ENCODE peak calls at places on chromosome 2, in nine cellular contexts. X is stomach; O is frontal cortex; E is stimulated activated CD4-positive, alpha-beta T cell treated with anti-CD3 and anti-CD28 coated beads, Interleukin-2, amount 100 ng/mL, for 24 hours; N is BJ; S is Caki2; U is substantia nigra; Q is endodermal cell; L is AG08395. W is an unnamed sample.

GRCh38 chr2:129658430-129658829 is 321.0 kb upstream of the RAB6C start:
- DNase-seq in X (no peak), N (no peak), U (no peak), L (no peak), E (no peak), O (no peak), S (no peak), Q (no peak), W (no peak)

GRCh38 chr2:71892896-71893295 is 254.8 kb downstream of the CYP26B1 start:
- DNase-seq in E (no peak), L (no peak), Q (peak), N (no peak), O (no peak), X (no peak), U (no peak), S (peak), W (no peak)

GRCh38 chr2:96315400-96316071 is 9.6 kb upstream of the ITPRIPL1 start:
- DNase-seq in E (no peak), Q (no peak), N (peak), L (peak), U (no peak), O (no peak), X (no peak), S (peak), W (no peak)

GRCh38 chr2:101124684-101125366 is 26.4 kb downstream of the TBC1D8 start:
- DNase-seq in O (no peak), L (peak), S (peak), E (no peak), Q (no peak), N (peak), U (no peak), X (peak), W (no peak)

GRCh38 chr2:203201426-203201825 is 37.4 kb upstream of the CYP20A1 start:
- DNase-seq in L (no peak), U (no peak), Q (no peak), O (no peak), E (no peak), S (no peak), X (no peak), N (peak), W (no peak)

GRCh38 chr2:199163901-199164300 is 293.8 kb downstream of the SATB2 start:
- DNase-seq in N (no peak), S (no peak), L (no peak), X (no peak), Q (no peak), E (no peak), O (no peak), U (no peak), W (no peak)

GRCh38 chr2:128202791-128203190 is 111.8 kb downstream of the UGGT1 start:
- DNase-seq in U (no peak), X (no peak), L (peak), E (no peak), N (no peak), Q (no peak), S (no peak), O (no peak), W (no peak)

GRCh38 chr2:60530660-60531276 is 22.7 kb downstream of the BCL11A start:
- DNase-seq in S (peak), O (no peak), E (no peak), U (no peak), N (no peak), Q (peak), L (no peak), X (peak), W (no peak)

GRCh38 chr2:235295831-235296230 is 198.0 kb upstream of the AGAP1 start:
- DNase-seq in X (no peak), S (no peak), L (no peak), N (no peak), Q (no peak), U (no peak), E (no peak), O (no peak), W (no peak)

GRCh38 chr2:30561349-30561748 is 114.3 kb downstream of the LCLAT1 start:
- DNase-seq in S (no peak), Q (no peak), O (no peak), U (no peak), L (no peak), N (no peak), X (no peak), E (no peak), W (no peak)

GRCh38 chr2:50538137-50538536 is 493.8 kb downstream of the NRXN1 start:
- DNase-seq in X (no peak), N (no peak), U (no peak), Q (no peak), O (no peak), S (no peak), E (no peak), L (no peak), W (no peak)

GRCh38 chr2:5145801-5146200 is 546.4 kb upstream of the SOX11 start:
- DNase-seq in U (no peak), Q (no peak), E (no peak), S (peak), N (no peak), O (no peak), X (no peak), L (no peak), W (no peak)

GRCh38 chr2:217837001-217837491 is 165.7 kb downstream of the TNS1 start:
- DNase-seq in S (no peak), N (peak), Q (peak), X (peak), U (no peak), L (peak), O (no peak), E (no peak), W (no peak)

GRCh38 chr2:99679518-99679917 is 189.7 kb upstream of the REV1 start:
- DNase-seq in E (no peak), X (no peak), S (no peak), N (no peak), U (no peak), L (no peak), Q (no peak), O (no peak), W (no peak)

GRCh38 chr2:1598800-1599199 is 145.5 kb downstream of the PXDN start:
- DNase-seq in U (no peak), S (no peak), N (no peak), Q (peak), L (no peak), X (no peak), E (no peak), O (no peak), W (no peak)